ENCODE peak calls at places on chromosome 21, in ten cellular contexts. One of them, this sample, is unnamed.
A peak's percentile ranks its signal among the peaks of the same experiment; 100 is the strongest.

GRCh38 chr21:15433091-15433490 is 296.7 kb upstream of the USP25 start:
- DNase-seq in fibroblast of lung: peak; percentile 75
- DNase-seq in tibial artery: no peak
- DNase-seq in left ventricle myocardium inferior: no peak
- DNase-seq in aorta: no peak
- DNase-seq in GM06990: no peak
- DNase-seq in H1: no peak
- DNase-seq in esophagus squamous epithelium: no peak
- DNase-seq in mesendoderm: no peak
- DNase-seq in psoas muscle: no peak
- DNase-seq in this sample: no peak

GRCh38 chr21:34869541-34869940 is 179.6 kb downstream of the RUNX1 start:
- DNase-seq in mesendoderm: no peak
- DNase-seq in esophagus squamous epithelium: no peak
- DNase-seq in GM06990: no peak
- DNase-seq in psoas muscle: no peak
- DNase-seq in left ventricle myocardium inferior: no peak
- DNase-seq in H1: no peak
- DNase-seq in aorta: no peak
- DNase-seq in fibroblast of lung: no peak
- DNase-seq in tibial artery: no peak
- DNase-seq in this sample: no peak

GRCh38 chr21:40386301-40386911 is 460.6 kb downstream of the DSCAM start:
- DNase-seq in left ventricle myocardium inferior: peak; percentile 32
- DNase-seq in fibroblast of lung: peak; percentile 25
- DNase-seq in H1: peak; percentile 21
- DNase-seq in psoas muscle: peak; percentile 48
- DNase-seq in aorta: peak; percentile 78
- DNase-seq in tibial artery: no peak
- DNase-seq in GM06990: no peak
- DNase-seq in mesendoderm: peak; percentile 42
- DNase-seq in esophagus squamous epithelium: no peak
- DNase-seq in this sample: peak; percentile 50

GRCh38 chr21:38186869-38187268 is 69.9 kb upstream of the KCNJ15 start:
- DNase-seq in H1: no peak
- DNase-seq in tibial artery: no peak
- DNase-seq in psoas muscle: no peak
- DNase-seq in aorta: no peak
- DNase-seq in left ventricle myocardium inferior: no peak
- DNase-seq in mesendoderm: no peak
- DNase-seq in fibroblast of lung: no peak
- DNase-seq in esophagus squamous epithelium: no peak
- DNase-seq in GM06990: no peak
- DNase-seq in this sample: no peak

GRCh38 chr21:28644762-28645161 is 347.9 kb downstream of the LTN1 start:
- DNase-seq in left ventricle myocardium inferior: no peak
- DNase-seq in mesendoderm: no peak
- DNase-seq in aorta: no peak
- DNase-seq in GM06990: no peak
- DNase-seq in fibroblast of lung: no peak
- DNase-seq in psoas muscle: no peak
- DNase-seq in tibial artery: no peak
- DNase-seq in esophagus squamous epithelium: no peak
- DNase-seq in H1: no peak
- DNase-seq in this sample: no peak

GRCh38 chr21:43921602-43921978 is 56.6 kb downstream of the AGPAT3 start:
- DNase-seq in psoas muscle: no peak
- DNase-seq in tibial artery: no peak
- DNase-seq in aorta: peak; percentile 17
- DNase-seq in left ventricle myocardium inferior: peak; percentile 9
- DNase-seq in mesendoderm: no peak
- DNase-seq in esophagus squamous epithelium: no peak
- DNase-seq in fibroblast of lung: no peak
- DNase-seq in H1: no peak
- DNase-seq in GM06990: peak; percentile 46
- DNase-seq in this sample: no peak

GRCh38 chr21:44331209-44331608 is 8.0 kb downstream of the CFAP410 start:
- DNase-seq in H1: no peak
- DNase-seq in fibroblast of lung: no peak
- DNase-seq in GM06990: no peak
- DNase-seq in aorta: no peak
- DNase-seq in esophagus squamous epithelium: no peak
- DNase-seq in tibial artery: no peak
- DNase-seq in left ventricle myocardium inferior: no peak
- DNase-seq in psoas muscle: no peak
- DNase-seq in mesendoderm: no peak
- DNase-seq in this sample: no peak

GRCh38 chr21:18716578-18717138 is 313.1 kb upstream of the TMPRSS15 start:
- DNase-seq in esophagus squamous epithelium: no peak
- DNase-seq in mesendoderm: no peak
- DNase-seq in fibroblast of lung: no peak
- DNase-seq in tibial artery: no peak
- DNase-seq in aorta: no peak
- DNase-seq in left ventricle myocardium inferior: no peak
- DNase-seq in H1: no peak
- DNase-seq in psoas muscle: no peak
- DNase-seq in GM06990: no peak
- DNase-seq in this sample: no peak

GRCh38 chr21:24369751-24370150 is 1237.5 kb downstream of the MRPL39 start:
- DNase-seq in H1: no peak
- DNase-seq in fibroblast of lung: no peak
- DNase-seq in aorta: no peak
- DNase-seq in esophagus squamous epithelium: no peak
- DNase-seq in left ventricle myocardium inferior: no peak
- DNase-seq in mesendoderm: no peak
- DNase-seq in psoas muscle: no peak
- DNase-seq in GM06990: no peak
- DNase-seq in tibial artery: no peak
- DNase-seq in this sample: no peak

GRCh38 chr21:43328171-43328570 is 98.8 kb downstream of the SIK1 start:
- DNase-seq in H1: no peak
- DNase-seq in tibial artery: no peak
- DNase-seq in left ventricle myocardium inferior: no peak
- DNase-seq in fibroblast of lung: no peak
- DNase-seq in mesendoderm: no peak
- DNase-seq in psoas muscle: no peak
- DNase-seq in esophagus squamous epithelium: no peak
- DNase-seq in GM06990: no peak
- DNase-seq in aorta: no peak
- DNase-seq in this sample: no peak

GRCh38 chr21:17370263-17370662 is 142.6 kb upstream of the CXADR start:
- DNase-seq in mesendoderm: peak; percentile 29
- DNase-seq in fibroblast of lung: no peak
- DNase-seq in H1: no peak
- DNase-seq in left ventricle myocardium inferior: no peak
- DNase-seq in psoas muscle: no peak
- DNase-seq in tibial artery: no peak
- DNase-seq in aorta: no peak
- DNase-seq in esophagus squamous epithelium: no peak
- DNase-seq in GM06990: no peak
- DNase-seq in this sample: peak; percentile 21

GRCh38 chr21:27776925-27777553 is 810.2 kb upstream of the ADAMTS5 start:
- DNase-seq in mesendoderm: no peak
- DNase-seq in aorta: no peak
- DNase-seq in esophagus squamous epithelium: no peak
- DNase-seq in fibroblast of lung: no peak
- DNase-seq in left ventricle myocardium inferior: peak; percentile 25
- DNase-seq in GM06990: no peak
- DNase-seq in psoas muscle: no peak
- DNase-seq in H1: no peak
- DNase-seq in tibial artery: no peak
- DNase-seq in this sample: no peak

GRCh38 chr21:30710499-30710898 is 8.1 kb downstream of the KRTAP21-3 start:
- DNase-seq in tibial artery: no peak
- DNase-seq in mesendoderm: no peak
- DNase-seq in psoas muscle: no peak
- DNase-seq in fibroblast of lung: no peak
- DNase-seq in H1: no peak
- DNase-seq in esophagus squamous epithelium: no peak
- DNase-seq in GM06990: no peak
- DNase-seq in aorta: no peak
- DNase-seq in left ventricle myocardium inferior: no peak
- DNase-seq in this sample: no peak

GRCh38 chr21:34574984-34575529 is 39.9 kb downstream of the RCAN1 start:
- DNase-seq in psoas muscle: no peak
- DNase-seq in left ventricle myocardium inferior: no peak
- DNase-seq in mesendoderm: no peak
- DNase-seq in fibroblast of lung: no peak
- DNase-seq in H1: no peak
- DNase-seq in tibial artery: no peak
- DNase-seq in esophagus squamous epithelium: no peak
- DNase-seq in GM06990: no peak
- DNase-seq in aorta: no peak
- DNase-seq in this sample: no peak

GRCh38 chr21:17514124-17514481 is 1.3 kb downstream of the CXADR start:
- DNase-seq in fibroblast of lung: peak; percentile 60
- DNase-seq in mesendoderm: peak; percentile 94
- DNase-seq in H1: peak; percentile 41
- DNase-seq in left ventricle myocardium inferior: no peak
- DNase-seq in GM06990: no peak
- DNase-seq in psoas muscle: no peak
- DNase-seq in esophagus squamous epithelium: no peak
- DNase-seq in aorta: no peak
- DNase-seq in tibial artery: no peak
- DNase-seq in this sample: no peak

GRCh38 chr21:43298546-43299440 is 128.1 kb downstream of the SIK1 start:
- DNase-seq in esophagus squamous epithelium: no peak
- DNase-seq in fibroblast of lung: no peak
- DNase-seq in tibial artery: no peak
- DNase-seq in left ventricle myocardium inferior: no peak
- DNase-seq in GM06990: no peak
- DNase-seq in psoas muscle: no peak
- DNase-seq in mesendoderm: no peak
- DNase-seq in aorta: no peak
- DNase-seq in H1: no peak
- DNase-seq in this sample: no peak

GRCh38 chr21:43209575-43210453 is 41.0 kb downstream of the CRYAA start:
- DNase-seq in GM06990: no peak
- DNase-seq in left ventricle myocardium inferior: no peak
- DNase-seq in tibial artery: peak; percentile 59
- DNase-seq in H1: no peak
- DNase-seq in esophagus squamous epithelium: no peak
- DNase-seq in psoas muscle: peak; percentile 40
- DNase-seq in aorta: peak; percentile 71
- DNase-seq in mesendoderm: no peak
- DNase-seq in fibroblast of lung: peak; percentile 88
- DNase-seq in this sample: no peak

GRCh38 chr21:29238052-29238966 is 60.4 kb upstream of the BACH1 start:
- DNase-seq in mesendoderm: no peak
- DNase-seq in left ventricle myocardium inferior: no peak
- DNase-seq in esophagus squamous epithelium: no peak
- DNase-seq in psoas muscle: no peak
- DNase-seq in H1: no peak
- DNase-seq in tibial artery: no peak
- DNase-seq in fibroblast of lung: no peak
- DNase-seq in GM06990: no peak
- DNase-seq in aorta: no peak
- DNase-seq in this sample: no peak

GRCh38 chr21:42974832-42975820 is 764 bp downstream of the PKNOX1 start:
- DNase-seq in tibial artery: peak; percentile 77
- DNase-seq in fibroblast of lung: peak; percentile 66
- DNase-seq in GM06990: peak; percentile 72
- DNase-seq in mesendoderm: peak; percentile 86
- DNase-seq in left ventricle myocardium inferior: peak; percentile 78
- DNase-seq in esophagus squamous epithelium: no peak
- DNase-seq in H1: no peak
- DNase-seq in psoas muscle: peak; percentile 68
- DNase-seq in aorta: peak; percentile 89
- DNase-seq in this sample: peak; percentile 68

DNA sequence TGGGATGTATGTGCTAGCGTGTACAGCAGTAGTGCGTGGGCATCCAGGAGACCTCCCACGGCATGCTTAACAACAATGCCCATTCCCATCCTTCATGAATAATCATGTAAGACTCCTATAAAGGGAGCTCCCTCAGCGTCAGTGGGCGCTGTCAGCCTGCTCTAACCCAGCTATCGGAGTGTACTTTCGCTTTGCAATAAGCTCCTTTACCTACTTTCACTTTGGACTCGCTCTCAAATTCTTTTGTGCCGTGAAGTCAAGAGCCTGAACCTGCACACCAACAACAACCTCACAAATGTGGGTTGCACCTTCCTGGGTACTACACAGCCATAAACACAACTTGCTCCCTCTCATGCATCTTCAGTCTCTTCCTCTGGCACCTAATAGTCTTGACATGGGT is 114.8 kb upstream of the PAXBP1 start:
- DNase-seq in GM06990: no peak
- DNase-seq in fibroblast of lung: no peak
- DNase-seq in psoas muscle: no peak
- DNase-seq in esophagus squamous epithelium: no peak
- DNase-seq in aorta: no peak
- DNase-seq in mesendoderm: no peak
- DNase-seq in H1: no peak
- DNase-seq in left ventricle myocardium inferior: no peak
- DNase-seq in tibial artery: no peak
- DNase-seq in this sample: no peak
- H3K27me3 ChIP-seq in GM06990: no peaks in the 10 kb centered on the region
- H3K27me3 ChIP-seq in fibroblast of lung: no peaks in the 10 kb centered on the region
- H3K27me3 ChIP-seq in psoas muscle: no peaks in the 10 kb centered on the region
- H3K27me3 ChIP-seq in esophagus squamous epithelium: peaks cover 10% of the 10 kb centered on the region
- H3K27me3 ChIP-seq in aorta: no peaks in the 10 kb centered on the region
- H3K27me3 ChIP-seq in mesendoderm: no peaks in the 10 kb centered on the region
- H3K27me3 ChIP-seq in H1: no peaks in the 10 kb centered on the region
- H3K27me3 ChIP-seq in left ventricle myocardium inferior: peaks cover 38% of the 10 kb centered on the region
- H3K27me3 ChIP-seq in tibial artery: no peaks in the 10 kb centered on the region
- H3K27me3 ChIP-seq in this sample: no peaks in the 10 kb centered on the region

GRCh38 chr21:41769933-41770332 is 3.1 kb upstream of the RIPK4 start:
- DNase-seq in esophagus squamous epithelium: no peak
- DNase-seq in H1: no peak
- DNase-seq in GM06990: no peak
- DNase-seq in mesendoderm: no peak
- DNase-seq in fibroblast of lung: no peak
- DNase-seq in tibial artery: peak; percentile 52
- DNase-seq in psoas muscle: no peak
- DNase-seq in aorta: peak; percentile 54
- DNase-seq in left ventricle myocardium inferior: no peak
- DNase-seq in this sample: no peak
- H3K27me3 ChIP-seq in esophagus squamous epithelium: peaks cover 100% of the 10 kb centered on the region
- H3K27me3 ChIP-seq in H1: peaks cover 72% of the 10 kb centered on the region
- H3K27me3 ChIP-seq in GM06990: peaks cover 2% of the 10 kb centered on the region
- H3K27me3 ChIP-seq in mesendoderm: peaks cover 2% of the 10 kb centered on the region
- H3K27me3 ChIP-seq in fibroblast of lung: peaks cover 67% of the 10 kb centered on the region
- H3K27me3 ChIP-seq in tibial artery: peaks cover 13% of the 10 kb centered on the region
- H3K27me3 ChIP-seq in psoas muscle: peaks cover 30% of the 10 kb centered on the region
- H3K27me3 ChIP-seq in aorta: no peaks in the 10 kb centered on the region
- H3K27me3 ChIP-seq in left ventricle myocardium inferior: peaks cover 100% of the 10 kb centered on the region
- H3K27me3 ChIP-seq in this sample: no peaks in the 10 kb centered on the region

GRCh38 chr21:36744190-36744559 is 45.3 kb downstream of the SIM2 start:
- DNase-seq in psoas muscle: no peak
- DNase-seq in aorta: no peak
- DNase-seq in GM06990: no peak
- DNase-seq in fibroblast of lung: no peak
- DNase-seq in esophagus squamous epithelium: no peak
- DNase-seq in tibial artery: no peak
- DNase-seq in left ventricle myocardium inferior: no peak
- DNase-seq in mesendoderm: no peak
- DNase-seq in H1: no peak
- DNase-seq in this sample: no peak
- H3K27me3 ChIP-seq in psoas muscle: no peaks in the 10 kb centered on the region
- H3K27me3 ChIP-seq in aorta: no peaks in the 10 kb centered on the region
- H3K27me3 ChIP-seq in GM06990: no peaks in the 10 kb centered on the region
- H3K27me3 ChIP-seq in fibroblast of lung: peaks cover 5% of the 10 kb centered on the region
- H3K27me3 ChIP-seq in esophagus squamous epithelium: peaks cover 34% of the 10 kb centered on the region
- H3K27me3 ChIP-seq in tibial artery: peaks cover 30% of the 10 kb centered on the region
- H3K27me3 ChIP-seq in left ventricle myocardium inferior: peaks cover 26% of the 10 kb centered on the region
- H3K27me3 ChIP-seq in mesendoderm: peaks cover 3% of the 10 kb centered on the region
- H3K27me3 ChIP-seq in H1: peaks cover 15% of the 10 kb centered on the region
- H3K27me3 ChIP-seq in this sample: no peaks in the 10 kb centered on the region

GRCh38 chr21:45970674-45971486 is 10.7 kb upstream of the COL6A1 start:
- DNase-seq in aorta: peak; percentile 92
- DNase-seq in fibroblast of lung: peak; percentile 21
- DNase-seq in esophagus squamous epithelium: no peak
- DNase-seq in tibial artery: peak; percentile 78
- DNase-seq in mesendoderm: peak; percentile 61
- DNase-seq in H1: no peak
- DNase-seq in left ventricle myocardium inferior: peak; percentile 76
- DNase-seq in psoas muscle: peak; percentile 69
- DNase-seq in GM06990: no peak
- DNase-seq in this sample: peak; percentile 49
- H3K27me3 ChIP-seq in aorta: no peaks in the 10 kb centered on the region
- H3K27me3 ChIP-seq in fibroblast of lung: no peaks in the 10 kb centered on the region
- H3K27me3 ChIP-seq in esophagus squamous epithelium: peaks cover 57% of the 10 kb centered on the region
- H3K27me3 ChIP-seq in tibial artery: no peaks in the 10 kb centered on the region
- H3K27me3 ChIP-seq in mesendoderm: no peaks in the 10 kb centered on the region
- H3K27me3 ChIP-seq in H1: peaks cover 21% of the 10 kb centered on the region
- H3K27me3 ChIP-seq in left ventricle myocardium inferior: no peaks in the 10 kb centered on the region
- H3K27me3 ChIP-seq in psoas muscle: peaks cover 12% of the 10 kb centered on the region
- H3K27me3 ChIP-seq in GM06990: no peaks in the 10 kb centered on the region
- H3K27me3 ChIP-seq in this sample: no peaks in the 10 kb centered on the region